ENCODE peak calls at places on chromosomes 4 and X, in nine cellular contexts. S is ovary, D is uterus, C is stomach, A is mammary epithelial cell, P is pancreas, N is SK-N-SH, I is right atrium auricular region, U is OCI-LY7. R is an unnamed sample.

GRCh38 chrX:122363112-122363511 is 821.0 kb upstream of the GRIA3 start:
- DNase-seq in P (no peak), U (no peak), I (no peak), C (no peak), D (no peak), A (no peak), S (no peak), N (no peak), R (no peak)

GRCh38 chr4:48409203-48409602 is 67.9 kb downstream of the SLAIN2 start:
- DNase-seq in U (no peak), I (no peak), P (no peak), D (no peak), S (no peak), A (no peak), N (no peak), C (no peak), R (no peak)

GRCh38 chrX:13651150-13651549 is 1.8 kb upstream of the TCEANC start:
- DNase-seq in N (no peak), P (no peak), C (no peak), D (no peak), I (no peak), S (no peak), A (no peak), U (no peak), R (no peak)

GRCh38 chr4:7073526-7074390 is 5.9 kb upstream of the GRPEL1 start:
- DNase-seq in U (peak; percentile 68), I (no peak), S (no peak), A (peak; percentile 37), C (no peak), N (peak; percentile 87), D (no peak), P (no peak), R (no peak)

GRCh38 chr4:145058256-145058655 is 39.7 kb downstream of the ANAPC10 start:
- DNase-seq in I (no peak), N (no peak), U (no peak), P (no peak), A (peak; percentile 57), D (no peak), C (no peak), S (no peak), R (no peak)

GRCh38 chr4:168575473-168575872 is 78.6 kb downstream of the PALLD start:
- DNase-seq in C (no peak), D (no peak), P (no peak), U (no peak), N (no peak), S (no peak), I (no peak), A (no peak), R (no peak)

GRCh38 chrX:118855681-118856310 is 32.2 kb downstream of the ZCCHC12 start:
- DNase-seq in D (no peak), I (no peak), S (no peak), U (no peak), C (no peak), A (no peak), P (no peak), N (no peak), R (no peak)

GRCh38 chrX:24902808-24903207 is 113.0 kb downstream of the ARX start:
- DNase-seq in S (no peak), A (no peak), U (no peak), D (no peak), N (no peak), C (no peak), P (no peak), I (no peak), R (no peak)

GRCh38 chrX:152138388-152138784 is at the start of gene MAGEA10:
- DNase-seq in I (no peak), A (no peak), C (no peak), P (no peak), U (no peak), S (no peak), N (no peak), D (no peak), R (no peak)

GRCh38 chrX:10240918-10241317 is 84.1 kb downstream of the CLCN4 start:
- DNase-seq in P (no peak), A (peak; percentile 76), C (no peak), U (no peak), I (no peak), D (no peak), N (no peak), S (no peak), R (no peak)

GRCh38 chr4:19748911-19749473 is 502.7 kb upstream of the SLIT2 start:
- DNase-seq in S (no peak), C (no peak), U (no peak), I (no peak), N (no peak), P (no peak), D (peak; percentile 14), A (no peak), R (no peak)

GRCh38 chr4:155759372-155760252 is 791 bp downstream of the GUCY1B1 start:
- DNase-seq in N (peak; percentile 84), A (peak; percentile 22), C (peak; percentile 25), S (peak; percentile 68), I (peak; percentile 60), P (peak; percentile 70), U (no peak), D (peak; percentile 76), R (no peak)

GRCh38 chr4:39664828-39665731 is 26.4 kb upstream of the SMIM14 start:
- DNase-seq in N (no peak), S (no peak), D (no peak), I (no peak), P (no peak), U (no peak), C (no peak), A (no peak), R (no peak)

GRCh38 chr4:99722006-99722405 is 64.4 kb upstream of the C4orf54 start:
- DNase-seq in U (no peak), D (no peak), S (no peak), I (no peak), C (no peak), A (peak; percentile 28), N (no peak), P (no peak), R (no peak)

GRCh38 chr4:89599026-89599425 is 237.9 kb downstream of the SNCA start:
- DNase-seq in N (no peak), S (no peak), C (no peak), U (no peak), P (no peak), I (no peak), A (no peak), D (no peak), R (no peak)

GRCh38 chr4:17736484-17736883 is 44.9 kb downstream of the FAM184B start:
- DNase-seq in N (no peak), P (no peak), A (no peak), D (no peak), I (no peak), C (no peak), S (no peak), U (no peak), R (no peak)

GRCh38 chrX:37905436-37906147 is 58.2 kb upstream of the DYNLT3 start:
- DNase-seq in D (peak; percentile 16), U (no peak), P (peak; percentile 30), S (peak; percentile 15), I (no peak), N (peak; percentile 15), A (no peak), C (peak; percentile 25), R (no peak)

GRCh38 chr4:172311682-172312081 is 498.5 kb downstream of the GALNTL6 start:
- DNase-seq in A (no peak), I (no peak), P (no peak), S (no peak), N (no peak), C (no peak), U (no peak), D (no peak), R (no peak)
- TF ChIP-seq CTCF in A (no peak), I (no peak), P (no peak), S (no peak), N (no peak), C (no peak), U (no peak), D (no peak), R (no peak)

DNA sequence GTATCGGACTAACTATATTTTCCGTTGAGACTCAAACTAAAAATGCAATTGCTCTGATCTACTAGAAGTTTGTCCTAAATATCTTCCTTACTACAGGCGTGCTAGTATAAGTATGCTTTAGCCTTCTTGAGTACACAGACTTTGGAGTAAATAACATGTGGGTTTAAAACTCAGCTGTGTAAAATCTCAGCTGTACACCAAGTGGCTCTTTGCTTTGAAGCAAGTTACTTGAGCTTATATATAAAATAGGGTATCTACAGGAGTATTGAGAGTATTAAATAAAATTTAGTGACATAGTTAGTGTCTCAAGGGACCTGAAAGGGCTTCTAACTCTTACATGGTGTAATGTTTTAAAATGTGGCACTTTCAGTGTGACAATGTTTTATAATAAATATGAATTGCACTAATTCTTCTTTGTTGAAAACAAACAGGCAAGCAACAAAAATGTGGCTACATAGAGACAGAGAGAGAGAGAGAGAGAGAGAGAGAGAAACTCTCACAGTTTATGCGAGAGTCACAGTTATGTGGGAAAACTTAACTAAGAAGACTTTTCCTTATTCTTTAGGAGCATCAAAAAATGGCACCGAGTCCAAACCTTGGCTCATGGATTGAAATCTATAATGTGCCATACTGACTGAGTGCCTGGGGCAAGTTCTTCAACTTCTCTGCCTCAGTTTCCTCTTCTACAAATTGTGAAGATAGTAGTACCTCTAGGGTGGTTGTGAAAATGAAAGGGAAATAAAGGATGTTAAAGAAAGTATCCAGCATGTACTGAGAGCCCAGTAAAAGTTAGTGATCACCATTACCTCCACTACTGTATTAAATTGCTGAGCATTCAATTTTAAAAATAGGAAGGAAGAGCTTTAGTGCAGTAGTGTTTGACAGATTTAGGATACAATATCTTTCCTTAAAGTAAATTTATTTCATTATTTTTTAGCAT is 187.8 kb upstream of the ANK2 start:
- DNase-seq in C (no peak), A (no peak), N (no peak), D (no peak), U (no peak), P (no peak), S (no peak), I (no peak), R (no peak)
- H3K27ac ChIP-seq in C (no peak overlapping the region), A (no peak overlapping the region), N (peak overlapping the region; percentile 98), D (peak overlapping the region; percentile 70), U (no peak overlapping the region), P (no peak overlapping the region), S (no peak overlapping the region), I (peak overlapping the region; percentile 17), R (no peak overlapping the region)

GRCh38 chr4:107935246-107935645 is 3.9 kb downstream of the CYP2U1 start:
- DNase-seq in S (no peak), I (no peak), P (no peak), D (no peak), U (no peak), N (no peak), A (no peak), C (no peak), R (no peak)

GRCh38 chr4:107930821-107931774 is at the start of gene CYP2U1:
- DNase-seq in U (peak; percentile 76), D (peak; percentile 87), P (peak; percentile 84), N (peak; percentile 95), S (peak; percentile 85), C (peak; percentile 85), I (peak; percentile 88), A (peak; percentile 73), R (peak; percentile 84)

GRCh38 chr4:107937040-107937439 is 5.7 kb downstream of the CYP2U1 start:
- DNase-seq in A (no peak), N (no peak), P (no peak), I (no peak), S (no peak), U (no peak), D (no peak), C (no peak), R (no peak)

GRCh38 chr4:107931775-107932321 is 499 bp downstream of the CYP2U1 start:
- DNase-seq in P (peak; percentile 24), C (no peak), D (no peak), U (peak; percentile 79), S (no peak), I (no peak), A (no peak), N (no peak), R (no peak)
- H3K4me3 ChIP-seq in P (peak overlapping the region; percentile 71), C (peak overlapping the region; percentile 84), D (peak overlapping the region; percentile 64), U (peak overlapping the region; percentile 75), S (peak overlapping the region; percentile 82), I (peak overlapping the region; percentile 68), A (peak overlapping the region; percentile 66), N (peak overlapping the region; percentile 87), R (peak overlapping the region; percentile 54)

GRCh38 chrX:132022115-132022862 is 813 bp upstream of the STK26 start:
- DNase-seq in N (peak; percentile 19), P (no peak), I (no peak), C (no peak), S (no peak), A (peak; percentile 26), D (no peak), U (peak; percentile 31), R (no peak)
- TF ChIP-seq CTCF in N (peak; percentile 57), P (no peak), I (no peak), C (no peak), S (no peak), A (peak; percentile 22), D (peak; percentile 32), U (peak; percentile 78), R (peak; percentile 68)

R was measured in RWPE2.